ENCODE peak calls at places on chromosomes 2 and 18, in ten cellular contexts. One of them, this sample, is unnamed.

GRCh38 chr2:31335921-31336570 is 78.5 kb downstream of the XDH start:
- DNase-seq in MCF 10A: no peak
- DNase-seq in activated CD8-positive, alpha-beta memory T cell treated with anti-CD3 and anti-CD28 coated beads, Interleukin-2, amount 50 U/mL, for 48 hours: no peak
- DNase-seq in HCT116: no peak
- DNase-seq in KBM-7: no peak
- DNase-seq in NCI-H1105: no peak
- DNase-seq in stimulated activated CD4-positive, alpha-beta T cell treated with anti-CD3 and anti-CD28 coated beads, Interleukin-1b, Interleukin-23, amount 100 ng/mL, for 24 hours: no peak
- DNase-seq in heart left ventricle: no peak
- DNase-seq in foreskin fibroblast: peak; percentile 89
- DNase-seq in hypothalamus: no peak
- DNase-seq in this sample: peak; percentile 14

GRCh38 chr2:69781321-69782248 is 39.7 kb downstream of the ANXA4 start:
- DNase-seq in stimulated activated CD4-positive, alpha-beta T cell treated with anti-CD3 and anti-CD28 coated beads, Interleukin-1b, Interleukin-23, amount 100 ng/mL, for 24 hours: no peak
- DNase-seq in KBM-7: peak; percentile 28
- DNase-seq in NCI-H1105: no peak
- DNase-seq in hypothalamus: no peak
- DNase-seq in HCT116: no peak
- DNase-seq in activated CD8-positive, alpha-beta memory T cell treated with anti-CD3 and anti-CD28 coated beads, Interleukin-2, amount 50 U/mL, for 48 hours: no peak
- DNase-seq in MCF 10A: peak; percentile 57
- DNase-seq in foreskin fibroblast: no peak
- DNase-seq in heart left ventricle: no peak
- DNase-seq in this sample: peak; percentile 19

GRCh38 chr2:147600646-147601045 is 244.2 kb upstream of the ACVR2A start:
- DNase-seq in foreskin fibroblast: no peak
- DNase-seq in KBM-7: no peak
- DNase-seq in heart left ventricle: no peak
- DNase-seq in activated CD8-positive, alpha-beta memory T cell treated with anti-CD3 and anti-CD28 coated beads, Interleukin-2, amount 50 U/mL, for 48 hours: no peak
- DNase-seq in stimulated activated CD4-positive, alpha-beta T cell treated with anti-CD3 and anti-CD28 coated beads, Interleukin-1b, Interleukin-23, amount 100 ng/mL, for 24 hours: no peak
- DNase-seq in MCF 10A: no peak
- DNase-seq in HCT116: no peak
- DNase-seq in hypothalamus: no peak
- DNase-seq in NCI-H1105: no peak
- DNase-seq in this sample: no peak

GRCh38 chr2:207337234-207338219 is 171.8 kb upstream of the KLF7 start:
- DNase-seq in foreskin fibroblast: no peak
- DNase-seq in KBM-7: peak; percentile 11
- DNase-seq in stimulated activated CD4-positive, alpha-beta T cell treated with anti-CD3 and anti-CD28 coated beads, Interleukin-1b, Interleukin-23, amount 100 ng/mL, for 24 hours: no peak
- DNase-seq in HCT116: peak; percentile 94
- DNase-seq in activated CD8-positive, alpha-beta memory T cell treated with anti-CD3 and anti-CD28 coated beads, Interleukin-2, amount 50 U/mL, for 48 hours: no peak
- DNase-seq in heart left ventricle: no peak
- DNase-seq in hypothalamus: no peak
- DNase-seq in MCF 10A: peak; percentile 98
- DNase-seq in NCI-H1105: no peak
- DNase-seq in this sample: peak; percentile 50

GRCh38 chr2:86695053-86695691 is 24.9 kb upstream of the RMND5A start:
- DNase-seq in activated CD8-positive, alpha-beta memory T cell treated with anti-CD3 and anti-CD28 coated beads, Interleukin-2, amount 50 U/mL, for 48 hours: no peak
- DNase-seq in MCF 10A: peak; percentile 64
- DNase-seq in HCT116: peak; percentile 85
- DNase-seq in foreskin fibroblast: peak; percentile 26
- DNase-seq in stimulated activated CD4-positive, alpha-beta T cell treated with anti-CD3 and anti-CD28 coated beads, Interleukin-1b, Interleukin-23, amount 100 ng/mL, for 24 hours: no peak
- DNase-seq in KBM-7: no peak
- DNase-seq in NCI-H1105: no peak
- DNase-seq in hypothalamus: no peak
- DNase-seq in heart left ventricle: no peak
- DNase-seq in this sample: peak; percentile 89

GRCh38 chr2:41475959-41476358 is 571.9 kb upstream of the PKDCC start:
- DNase-seq in MCF 10A: no peak
- DNase-seq in stimulated activated CD4-positive, alpha-beta T cell treated with anti-CD3 and anti-CD28 coated beads, Interleukin-1b, Interleukin-23, amount 100 ng/mL, for 24 hours: no peak
- DNase-seq in KBM-7: peak; percentile 11
- DNase-seq in activated CD8-positive, alpha-beta memory T cell treated with anti-CD3 and anti-CD28 coated beads, Interleukin-2, amount 50 U/mL, for 48 hours: no peak
- DNase-seq in NCI-H1105: no peak
- DNase-seq in hypothalamus: no peak
- DNase-seq in heart left ventricle: no peak
- DNase-seq in HCT116: no peak
- DNase-seq in foreskin fibroblast: no peak
- DNase-seq in this sample: no peak

GRCh38 chr18:24003903-24004640 is 10.5 kb upstream of the TTC39C start:
- DNase-seq in MCF 10A: no peak
- DNase-seq in foreskin fibroblast: no peak
- DNase-seq in activated CD8-positive, alpha-beta memory T cell treated with anti-CD3 and anti-CD28 coated beads, Interleukin-2, amount 50 U/mL, for 48 hours: no peak
- DNase-seq in heart left ventricle: no peak
- DNase-seq in HCT116: no peak
- DNase-seq in hypothalamus: no peak
- DNase-seq in stimulated activated CD4-positive, alpha-beta T cell treated with anti-CD3 and anti-CD28 coated beads, Interleukin-1b, Interleukin-23, amount 100 ng/mL, for 24 hours: no peak
- DNase-seq in NCI-H1105: no peak
- DNase-seq in KBM-7: no peak
- DNase-seq in this sample: no peak

GRCh38 chr2:28449489-28450395 is 46.1 kb upstream of the PLB1 start:
- DNase-seq in KBM-7: peak; percentile 25
- DNase-seq in MCF 10A: peak; percentile 60
- DNase-seq in activated CD8-positive, alpha-beta memory T cell treated with anti-CD3 and anti-CD28 coated beads, Interleukin-2, amount 50 U/mL, for 48 hours: peak; percentile 86
- DNase-seq in NCI-H1105: no peak
- DNase-seq in stimulated activated CD4-positive, alpha-beta T cell treated with anti-CD3 and anti-CD28 coated beads, Interleukin-1b, Interleukin-23, amount 100 ng/mL, for 24 hours: peak; percentile 70
- DNase-seq in hypothalamus: no peak
- DNase-seq in HCT116: peak; percentile 21
- DNase-seq in heart left ventricle: no peak
- DNase-seq in foreskin fibroblast: peak; percentile 62
- DNase-seq in this sample: peak; percentile 68

GRCh38 chr2:126634273-126634861 is 21.6 kb upstream of the GYPC start:
- DNase-seq in foreskin fibroblast: peak; percentile 53
- DNase-seq in hypothalamus: no peak
- DNase-seq in activated CD8-positive, alpha-beta memory T cell treated with anti-CD3 and anti-CD28 coated beads, Interleukin-2, amount 50 U/mL, for 48 hours: no peak
- DNase-seq in KBM-7: no peak
- DNase-seq in HCT116: peak; percentile 4
- DNase-seq in heart left ventricle: no peak
- DNase-seq in NCI-H1105: no peak
- DNase-seq in stimulated activated CD4-positive, alpha-beta T cell treated with anti-CD3 and anti-CD28 coated beads, Interleukin-1b, Interleukin-23, amount 100 ng/mL, for 24 hours: no peak
- DNase-seq in MCF 10A: peak; percentile 22
- DNase-seq in this sample: peak; percentile 33

GRCh38 chr2:71879509-71880184 is 268.0 kb downstream of the CYP26B1 start:
- DNase-seq in MCF 10A: peak; percentile 0
- DNase-seq in KBM-7: no peak
- DNase-seq in stimulated activated CD4-positive, alpha-beta T cell treated with anti-CD3 and anti-CD28 coated beads, Interleukin-1b, Interleukin-23, amount 100 ng/mL, for 24 hours: no peak
- DNase-seq in foreskin fibroblast: no peak
- DNase-seq in hypothalamus: no peak
- DNase-seq in HCT116: no peak
- DNase-seq in NCI-H1105: no peak
- DNase-seq in activated CD8-positive, alpha-beta memory T cell treated with anti-CD3 and anti-CD28 coated beads, Interleukin-2, amount 50 U/mL, for 48 hours: no peak
- DNase-seq in heart left ventricle: no peak
- DNase-seq in this sample: no peak

GRCh38 chr2:240429341-240429871 is 6.1 kb upstream of the GPC1 start:
- DNase-seq in foreskin fibroblast: no peak
- DNase-seq in HCT116: no peak
- DNase-seq in stimulated activated CD4-positive, alpha-beta T cell treated with anti-CD3 and anti-CD28 coated beads, Interleukin-1b, Interleukin-23, amount 100 ng/mL, for 24 hours: no peak
- DNase-seq in NCI-H1105: no peak
- DNase-seq in MCF 10A: no peak
- DNase-seq in KBM-7: no peak
- DNase-seq in activated CD8-positive, alpha-beta memory T cell treated with anti-CD3 and anti-CD28 coated beads, Interleukin-2, amount 50 U/mL, for 48 hours: peak; percentile 39
- DNase-seq in heart left ventricle: peak; percentile 2
- DNase-seq in hypothalamus: no peak
- DNase-seq in this sample: no peak

GRCh38 chr2:199316851-199317250 is 140.9 kb downstream of the SATB2 start:
- DNase-seq in KBM-7: no peak
- DNase-seq in activated CD8-positive, alpha-beta memory T cell treated with anti-CD3 and anti-CD28 coated beads, Interleukin-2, amount 50 U/mL, for 48 hours: no peak
- DNase-seq in foreskin fibroblast: no peak
- DNase-seq in hypothalamus: no peak
- DNase-seq in NCI-H1105: no peak
- DNase-seq in heart left ventricle: no peak
- DNase-seq in HCT116: no peak
- DNase-seq in MCF 10A: no peak
- DNase-seq in stimulated activated CD4-positive, alpha-beta T cell treated with anti-CD3 and anti-CD28 coated beads, Interleukin-1b, Interleukin-23, amount 100 ng/mL, for 24 hours: no peak
- DNase-seq in this sample: no peak

GRCh38 chr2:128412181-128412871 is 93.7 kb upstream of the HS6ST1 start:
- DNase-seq in KBM-7: no peak
- DNase-seq in activated CD8-positive, alpha-beta memory T cell treated with anti-CD3 and anti-CD28 coated beads, Interleukin-2, amount 50 U/mL, for 48 hours: no peak
- DNase-seq in stimulated activated CD4-positive, alpha-beta T cell treated with anti-CD3 and anti-CD28 coated beads, Interleukin-1b, Interleukin-23, amount 100 ng/mL, for 24 hours: no peak
- DNase-seq in MCF 10A: no peak
- DNase-seq in foreskin fibroblast: no peak
- DNase-seq in heart left ventricle: peak; percentile 3
- DNase-seq in hypothalamus: no peak
- DNase-seq in HCT116: no peak
- DNase-seq in NCI-H1105: no peak
- DNase-seq in this sample: no peak

GRCh38 chr2:223613017-223613950 is 11.1 kb upstream of the SCG2 start:
- DNase-seq in NCI-H1105: peak; percentile 40
- DNase-seq in MCF 10A: peak; percentile 98
- DNase-seq in activated CD8-positive, alpha-beta memory T cell treated with anti-CD3 and anti-CD28 coated beads, Interleukin-2, amount 50 U/mL, for 48 hours: no peak
- DNase-seq in HCT116: peak; percentile 89
- DNase-seq in heart left ventricle: peak; percentile 81
- DNase-seq in hypothalamus: peak; percentile 66
- DNase-seq in stimulated activated CD4-positive, alpha-beta T cell treated with anti-CD3 and anti-CD28 coated beads, Interleukin-1b, Interleukin-23, amount 100 ng/mL, for 24 hours: no peak
- DNase-seq in KBM-7: peak; percentile 6
- DNase-seq in foreskin fibroblast: peak; percentile 99
- DNase-seq in this sample: peak; percentile 91

GRCh38 chr2:201654611-201655384 is 11.5 kb upstream of the TMEM237 start:
- DNase-seq in heart left ventricle: no peak
- DNase-seq in foreskin fibroblast: peak; percentile 78
- DNase-seq in NCI-H1105: no peak
- DNase-seq in hypothalamus: no peak
- DNase-seq in KBM-7: no peak
- DNase-seq in activated CD8-positive, alpha-beta memory T cell treated with anti-CD3 and anti-CD28 coated beads, Interleukin-2, amount 50 U/mL, for 48 hours: no peak
- DNase-seq in MCF 10A: peak; percentile 64
- DNase-seq in stimulated activated CD4-positive, alpha-beta T cell treated with anti-CD3 and anti-CD28 coated beads, Interleukin-1b, Interleukin-23, amount 100 ng/mL, for 24 hours: no peak
- DNase-seq in HCT116: no peak
- DNase-seq in this sample: no peak

GRCh38 chr2:70425682-70426301 is 123.9 kb upstream of the FAM136A start:
- DNase-seq in heart left ventricle: no peak
- DNase-seq in activated CD8-positive, alpha-beta memory T cell treated with anti-CD3 and anti-CD28 coated beads, Interleukin-2, amount 50 U/mL, for 48 hours: no peak
- DNase-seq in foreskin fibroblast: no peak
- DNase-seq in NCI-H1105: no peak
- DNase-seq in KBM-7: no peak
- DNase-seq in hypothalamus: no peak
- DNase-seq in stimulated activated CD4-positive, alpha-beta T cell treated with anti-CD3 and anti-CD28 coated beads, Interleukin-1b, Interleukin-23, amount 100 ng/mL, for 24 hours: no peak
- DNase-seq in MCF 10A: peak; percentile 58
- DNase-seq in HCT116: no peak
- DNase-seq in this sample: no peak

GRCh38 chr2:61597300-61598289 is 59.4 kb upstream of the XPO1 start:
- DNase-seq in hypothalamus: no peak
- DNase-seq in MCF 10A: no peak
- DNase-seq in KBM-7: no peak
- DNase-seq in NCI-H1105: no peak
- DNase-seq in foreskin fibroblast: no peak
- DNase-seq in heart left ventricle: no peak
- DNase-seq in stimulated activated CD4-positive, alpha-beta T cell treated with anti-CD3 and anti-CD28 coated beads, Interleukin-1b, Interleukin-23, amount 100 ng/mL, for 24 hours: no peak
- DNase-seq in activated CD8-positive, alpha-beta memory T cell treated with anti-CD3 and anti-CD28 coated beads, Interleukin-2, amount 50 U/mL, for 48 hours: no peak
- DNase-seq in HCT116: no peak
- DNase-seq in this sample: no peak

GRCh38 chr2:25131567-25132295 is 36.6 kb downstream of the POMC start:
- DNase-seq in HCT116: no peak
- DNase-seq in MCF 10A: no peak
- DNase-seq in heart left ventricle: peak; percentile 25
- DNase-seq in NCI-H1105: no peak
- DNase-seq in activated CD8-positive, alpha-beta memory T cell treated with anti-CD3 and anti-CD28 coated beads, Interleukin-2, amount 50 U/mL, for 48 hours: peak; percentile 56
- DNase-seq in KBM-7: no peak
- DNase-seq in foreskin fibroblast: no peak
- DNase-seq in stimulated activated CD4-positive, alpha-beta T cell treated with anti-CD3 and anti-CD28 coated beads, Interleukin-1b, Interleukin-23, amount 100 ng/mL, for 24 hours: no peak
- DNase-seq in hypothalamus: no peak
- DNase-seq in this sample: no peak

GRCh38 chr2:113225505-113226259 is 51.9 kb downstream of the PSD4 start:
- DNase-seq in foreskin fibroblast: peak; percentile 59
- DNase-seq in heart left ventricle: no peak
- DNase-seq in activated CD8-positive, alpha-beta memory T cell treated with anti-CD3 and anti-CD28 coated beads, Interleukin-2, amount 50 U/mL, for 48 hours: no peak
- DNase-seq in hypothalamus: peak; percentile 21
- DNase-seq in stimulated activated CD4-positive, alpha-beta T cell treated with anti-CD3 and anti-CD28 coated beads, Interleukin-1b, Interleukin-23, amount 100 ng/mL, for 24 hours: no peak
- DNase-seq in MCF 10A: no peak
- DNase-seq in HCT116: no peak
- DNase-seq in NCI-H1105: peak; percentile 65
- DNase-seq in KBM-7: peak; percentile 46
- DNase-seq in this sample: no peak

GRCh38 chr18:9742588-9743131 is 34.6 kb downstream of the RAB31 start:
- DNase-seq in hypothalamus: no peak
- DNase-seq in KBM-7: peak; percentile 47
- DNase-seq in activated CD8-positive, alpha-beta memory T cell treated with anti-CD3 and anti-CD28 coated beads, Interleukin-2, amount 50 U/mL, for 48 hours: no peak
- DNase-seq in foreskin fibroblast: peak; percentile 67
- DNase-seq in stimulated activated CD4-positive, alpha-beta T cell treated with anti-CD3 and anti-CD28 coated beads, Interleukin-1b, Interleukin-23, amount 100 ng/mL, for 24 hours: no peak
- DNase-seq in HCT116: no peak
- DNase-seq in heart left ventricle: no peak
- DNase-seq in MCF 10A: peak; percentile 61
- DNase-seq in NCI-H1105: no peak
- DNase-seq in this sample: peak; percentile 42

GRCh38 chr2:214203744-214204289 is 207.0 kb upstream of the VWC2L start:
- DNase-seq in foreskin fibroblast: peak; percentile 21
- DNase-seq in KBM-7: no peak
- DNase-seq in hypothalamus: no peak
- DNase-seq in MCF 10A: peak; percentile 37
- DNase-seq in HCT116: no peak
- DNase-seq in activated CD8-positive, alpha-beta memory T cell treated with anti-CD3 and anti-CD28 coated beads, Interleukin-2, amount 50 U/mL, for 48 hours: no peak
- DNase-seq in NCI-H1105: no peak
- DNase-seq in stimulated activated CD4-positive, alpha-beta T cell treated with anti-CD3 and anti-CD28 coated beads, Interleukin-1b, Interleukin-23, amount 100 ng/mL, for 24 hours: no peak
- DNase-seq in heart left ventricle: no peak
- DNase-seq in this sample: no peak

GRCh38 chr2:15560404-15560987 is 638 bp downstream of the NBAS start:
- DNase-seq in KBM-7: peak; percentile 62
- DNase-seq in stimulated activated CD4-positive, alpha-beta T cell treated with anti-CD3 and anti-CD28 coated beads, Interleukin-1b, Interleukin-23, amount 100 ng/mL, for 24 hours: no peak
- DNase-seq in activated CD8-positive, alpha-beta memory T cell treated with anti-CD3 and anti-CD28 coated beads, Interleukin-2, amount 50 U/mL, for 48 hours: peak; percentile 58
- DNase-seq in heart left ventricle: no peak
- DNase-seq in MCF 10A: peak; percentile 34
- DNase-seq in foreskin fibroblast: peak; percentile 57
- DNase-seq in NCI-H1105: peak; percentile 36
- DNase-seq in HCT116: no peak
- DNase-seq in hypothalamus: peak; percentile 38
- DNase-seq in this sample: peak; percentile 20

GRCh38 chr2:145752091-145752806 is 1232.3 kb upstream of the ZEB2 start:
- DNase-seq in KBM-7: peak; percentile 52
- DNase-seq in hypothalamus: no peak
- DNase-seq in MCF 10A: peak; percentile 93
- DNase-seq in stimulated activated CD4-positive, alpha-beta T cell treated with anti-CD3 and anti-CD28 coated beads, Interleukin-1b, Interleukin-23, amount 100 ng/mL, for 24 hours: no peak
- DNase-seq in heart left ventricle: peak; percentile 13
- DNase-seq in foreskin fibroblast: peak; percentile 84
- DNase-seq in HCT116: peak; percentile 50
- DNase-seq in activated CD8-positive, alpha-beta memory T cell treated with anti-CD3 and anti-CD28 coated beads, Interleukin-2, amount 50 U/mL, for 48 hours: no peak
- DNase-seq in NCI-H1105: peak; percentile 8
- DNase-seq in this sample: peak; percentile 78

GRCh38 chr18:45962866-45963265 is 4.3 kb downstream of the EPG5 start:
- DNase-seq in HCT116: no peak
- DNase-seq in activated CD8-positive, alpha-beta memory T cell treated with anti-CD3 and anti-CD28 coated beads, Interleukin-2, amount 50 U/mL, for 48 hours: no peak
- DNase-seq in stimulated activated CD4-positive, alpha-beta T cell treated with anti-CD3 and anti-CD28 coated beads, Interleukin-1b, Interleukin-23, amount 100 ng/mL, for 24 hours: no peak
- DNase-seq in NCI-H1105: no peak
- DNase-seq in heart left ventricle: no peak
- DNase-seq in hypothalamus: no peak
- DNase-seq in MCF 10A: peak; percentile 8
- DNase-seq in foreskin fibroblast: peak; percentile 63
- DNase-seq in KBM-7: no peak
- DNase-seq in this sample: peak; percentile 46